ENCODE peak calls at places on chromosome 15, in four cellular contexts. L is IMR-90, X is sigmoid colon, G is heart left ventricle. R is an unnamed sample.

GRCh38 chr15:101115887-101116680 is 135.8 kb downstream of the CHSY1 start:
- DNase-seq in L (peak; percentile 77), X (peak; percentile 84), G (peak; percentile 63), R (no peak)

GRCh38 chr15:68114356-68114755 is 60.2 kb downstream of the PIAS1 start:
- DNase-seq in L (peak; percentile 54), X (no peak), G (no peak), R (no peak)

GRCh38 chr15:42010434-42010833 is 10.4 kb downstream of the PLA2G4E start:
- DNase-seq in L (no peak), X (no peak), G (no peak), R (no peak)

GRCh38 chr15:78159395-78159794 is 10.2 kb downstream of the IDH3A start:
- DNase-seq in L (no peak), X (no peak), G (no peak), R (no peak)

GRCh38 chr15:98727115-98728040 is 79.0 kb downstream of the IGF1R start:
- DNase-seq in L (peak; percentile 93), X (peak; percentile 97), G (peak; percentile 88), R (peak; percentile 67)

GRCh38 chr15:80536231-80536630 is 132.0 kb downstream of the ARNT2 start:
- DNase-seq in L (no peak), X (no peak), G (no peak), R (no peak)

GRCh38 chr15:27481768-27482167 is 510.8 kb downstream of the GABRG3 start:
- DNase-seq in L (no peak), X (no peak), G (no peak), R (no peak)

GRCh38 chr15:101283931-101284330 is 6.6 kb upstream of the SELENOS start:
- DNase-seq in L (no peak), X (no peak), G (no peak), R (no peak)

GRCh38 chr15:72092691-72093090 is 25.3 kb downstream of the MYO9A start:
- DNase-seq in L (no peak), X (no peak), G (no peak), R (no peak)

GRCh38 chr15:81002004-81002253 is 1.2 kb downstream of the TLNRD1 start:
- DNase-seq in L (no peak), X (no peak), G (no peak), R (no peak)

GRCh38 chr15:76139368-76140068 is 79.7 kb downstream of the TMEM266 start:
- DNase-seq in L (peak; percentile 66), X (no peak), G (peak; percentile 64), R (peak; percentile 26)

GRCh38 chr15:64894395-64895056 is 17.2 kb upstream of the ANKDD1A start:
- DNase-seq in L (no peak), X (peak; percentile 70), G (no peak), R (no peak)

GRCh38 chr15:62046064-62046779 is 14.0 kb downstream of the VPS13C start:
- DNase-seq in L (no peak), X (no peak), G (no peak), R (no peak)

GRCh38 chr15:101242160-101242998 is 9.5 kb downstream of the CHSY1 start:
- DNase-seq in L (peak; percentile 59), X (no peak), G (no peak), R (no peak)

GRCh38 chr15:62119224-62119925 is 45.7 kb downstream of the C2CD4B start:
- DNase-seq in L (peak; percentile 97), X (no peak), G (no peak), R (peak; percentile 49)

GRCh38 chr15:77744398-77744797 is 111.7 kb upstream of the LINGO1 start:
- DNase-seq in L (no peak), X (no peak), G (no peak), R (no peak)

GRCh38 chr15:78063966-78064365 is 13.5 kb downstream of the TBC1D2B start:
- DNase-seq in L (peak; percentile 79), X (no peak), G (no peak), R (no peak)

GRCh38 chr15:48858401-48858800 is 19.5 kb upstream of the EID1 start:
- DNase-seq in L (peak; percentile 70), X (no peak), G (no peak), R (no peak)

GRCh38 chr15:95596487-95596886 is 734.0 kb upstream of the NR2F2 start:
- DNase-seq in L (no peak), X (no peak), G (no peak), R (no peak)

GRCh38 chr15:47429376-47429775 is 287.9 kb upstream of the SEMA6D start:
- DNase-seq in L (no peak), X (no peak), G (no peak), R (no peak)

GRCh38 chr15:78149805-78150751 is 916 bp downstream of the IDH3A start:
- DNase-seq in L (no peak), X (no peak), G (no peak), R (no peak)

DNA sequence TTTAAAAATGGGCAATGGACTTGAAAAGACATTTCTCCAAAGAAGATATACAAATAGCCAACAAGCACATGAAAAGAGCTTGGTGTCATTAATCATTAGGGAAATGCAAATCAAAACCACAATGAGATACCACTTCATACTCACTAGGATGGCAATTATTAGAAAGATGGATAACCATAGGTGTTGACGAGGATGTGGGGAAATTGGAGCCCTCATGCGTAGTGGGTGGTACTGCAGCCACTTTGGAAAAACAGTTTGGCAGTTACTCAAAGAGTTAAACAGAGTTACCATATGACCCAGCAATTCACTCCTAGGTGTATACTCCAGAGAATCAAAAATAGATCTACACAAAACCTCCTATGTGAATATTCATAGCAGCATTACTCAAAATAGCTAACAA is 27.4 kb downstream of the RPLP1 start:
- DNase-seq in L (no peak), X (no peak), G (no peak), R (no peak)
- TF ChIP-seq POLR2A in L (no peak), X (no peak), G (no peak), R (no peak)

GRCh38 chr15:85380217-85380859 is at the start of gene AKAP13:
- DNase-seq in L (peak; percentile 99), X (peak; percentile 99), G (peak; percentile 99), R (peak; percentile 98)

GRCh38 chr15:85379403-85380131 is 836 bp upstream of the AKAP13 start:
- DNase-seq in L (no peak), X (no peak), G (no peak), R (no peak)

GRCh38 chr15:85374831-85375230 is 5.6 kb upstream of the AKAP13 start:
- DNase-seq in L (no peak), X (no peak), G (no peak), R (no peak)

GRCh38 chr15:85380860-85381535 is 595 bp downstream of the AKAP13 start:
- DNase-seq in L (no peak), X (peak; percentile 73), G (peak; percentile 52), R (peak; percentile 18)

GRCh38 chr15:85377986-85378385 is 2.4 kb upstream of the AKAP13 start:
- DNase-seq in L (no peak), X (no peak), G (no peak), R (no peak)
- H3K4me3 ChIP-seq in L (no peak overlapping the region), X (no peak overlapping the region), G (no peak overlapping the region), R (no peak overlapping the region)

GRCh38 chr15:94080416-94080815 is 150.9 kb upstream of the MCTP2 start:
- DNase-seq in L (no peak), X (no peak), G (peak; percentile 33), R (peak; percentile 72)
- H3K27ac ChIP-seq in L (no peak overlapping the region), X (peak overlapping the region; percentile 44), G (no peak overlapping the region), R (no peak overlapping the region)

GRCh38 chr15:55992769-55993110 is 672 bp downstream of the NEDD4 start:
- DNase-seq in L (peak; percentile 70), X (no peak), G (no peak), R (no peak)

GRCh38 chr15:55991841-55992768 is 1.3 kb downstream of the NEDD4 start:
- DNase-seq in L (no peak), X (no peak), G (no peak), R (no peak)

GRCh38 chr15:55993111-55993803 is at the start of gene NEDD4:
- DNase-seq in L (peak; percentile 86), X (peak; percentile 93), G (peak; percentile 92), R (peak; percentile 77)

GRCh38 chr15:55990986-55991385 is 2.4 kb downstream of the NEDD4 start:
- DNase-seq in L (no peak), X (no peak), G (no peak), R (no peak)

DNA sequence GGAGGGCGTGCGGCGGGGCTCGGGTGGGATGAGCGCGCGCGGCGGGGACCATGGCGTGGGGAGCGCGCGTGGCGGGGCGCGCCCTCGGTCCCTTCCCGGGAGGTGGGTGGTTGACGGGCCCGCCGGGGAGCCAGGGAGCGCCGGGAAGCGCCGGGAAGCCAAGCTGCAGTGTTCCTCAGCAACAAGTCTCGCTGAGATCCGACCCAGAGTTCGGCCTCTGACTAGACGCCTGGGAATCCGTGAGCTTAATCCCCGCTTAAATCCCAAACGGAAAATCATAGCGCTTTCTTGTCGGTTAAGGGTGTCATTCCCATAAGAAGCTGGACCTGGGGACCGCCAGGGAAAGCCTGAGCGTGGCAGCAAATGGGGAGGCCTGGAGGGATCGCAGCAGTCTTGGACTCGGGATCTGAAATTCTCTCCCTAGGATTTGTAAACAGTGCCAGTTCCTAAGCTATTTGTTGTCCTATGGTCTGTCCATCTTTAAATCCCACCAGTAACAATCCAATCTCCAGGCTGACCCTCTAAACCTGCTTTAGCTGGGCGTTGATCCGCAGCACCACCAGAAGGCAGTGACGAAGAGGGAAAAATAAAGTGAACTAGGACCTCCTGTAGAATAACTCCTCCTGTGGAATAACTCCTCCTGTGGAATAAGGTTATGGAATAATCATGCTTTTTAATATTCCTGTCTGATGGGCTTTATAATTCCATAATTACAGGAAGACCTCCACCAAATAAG is 560 bp upstream of the NEDD4 start:
- DNase-seq in L (peak; percentile 68), X (no peak), G (peak; percentile 22), R (no peak)
- TF ChIP-seq POLR2A in L (no peak), X (no peak), G (no peak), R (no peak)

GRCh38 chr15:32952901-32953889 is 235.4 kb downstream of the GREM1 start:
- DNase-seq in L (peak; percentile 59), X (no peak), G (no peak), R (no peak)
- H3K4me3 ChIP-seq in L (no peak overlapping the region), X (no peak overlapping the region), G (no peak overlapping the region), R (no peak overlapping the region)

GRCh38 chr15:25611603-25612002 is 172.8 kb upstream of the UBE3A start:
- DNase-seq in L (peak; percentile 1), X (no peak), G (no peak), R (no peak)
- H3K27ac ChIP-seq in L (no peak overlapping the region), X (no peak overlapping the region), G (no peak overlapping the region), R (no peak overlapping the region)